ENCODE peak calls at places on chromosomes 13 and 19, in eight cellular contexts. G is substantia nigra; K is stimulated activated naive B cell treated with anti-CD40 and anti-IgM and Interleukin-4, amounts not matched to agents 10 μg/mL and 1 μg/mL and 100 μg/mL, for 72 hours; Z is skeletal muscle cell; X is WERI-Rb-1; I is fibroblast of the conjunctiva; U is stimulated activated CD4-positive, alpha-beta T cell treated with anti-CD3 and anti-CD28 coated beads, Interleukin-1b, Interleukin-23, amount 100 ng/mL, for 1 hour; L is kidney. W is an unnamed sample.

GRCh38 chr13:21076265-21076653 is 14.9 kb upstream of the LATS2 start:
- DNase-seq in G (no peak), K (no peak), Z (no peak), X (no peak), I (no peak), U (no peak), L (peak; percentile 53), W (no peak)

GRCh38 chr13:65540064-65540635 is 1690.0 kb downstream of the PCDH9 start:
- DNase-seq in G (no peak), K (no peak), Z (peak; percentile 29), X (no peak), I (peak; percentile 37), U (no peak), L (no peak), W (no peak)

GRCh38 chr19:39858541-39858940 is 12.4 kb upstream of the FBL start:
- DNase-seq in G (no peak), K (no peak), Z (no peak), X (no peak), I (no peak), U (no peak), L (no peak), W (no peak)

GRCh38 chr19:45794627-45795026 is 2.0 kb upstream of the DMWD start:
- DNase-seq in G (no peak), K (no peak), Z (no peak), X (no peak), I (no peak), U (no peak), L (no peak), W (no peak)

GRCh38 chr13:110126391-110126961 is 180.5 kb downstream of the COL4A1 start:
- DNase-seq in G (peak; percentile 78), K (no peak), Z (peak; percentile 91), X (no peak), I (peak; percentile 76), U (no peak), L (peak; percentile 62), W (no peak)

GRCh38 chr13:41960700-41961697 is at the start of gene VWA8:
- DNase-seq in G (peak; percentile 65), K (peak; percentile 81), Z (peak; percentile 33), X (peak; percentile 64), I (peak; percentile 57), U (peak; percentile 72), L (peak; percentile 94), W (peak; percentile 81)

GRCh38 chr13:99496322-99497142 is 4.7 kb upstream of the TM9SF2 start:
- DNase-seq in G (peak; percentile 71), K (peak; percentile 64), Z (no peak), X (no peak), I (peak; percentile 38), U (no peak), L (peak; percentile 66), W (no peak)

GRCh38 chr19:19427935-19428334 is 22.5 kb downstream of the GATAD2A start:
- DNase-seq in G (no peak), K (no peak), Z (no peak), X (no peak), I (no peak), U (no peak), L (no peak), W (no peak)

GRCh38 chr19:55257461-55258411 is 1.1 kb downstream of the PPP6R1 start:
- DNase-seq in G (no peak), K (no peak), Z (no peak), X (peak; percentile 42), I (no peak), U (no peak), L (peak; percentile 72), W (no peak)

GRCh38 chr19:11418518-11419506 is at the start of gene RGL3:
- DNase-seq in G (peak; percentile 27), K (no peak), Z (no peak), X (no peak), I (no peak), U (no peak), L (peak; percentile 88), W (no peak)